ENCODE peak calls at places on chromosomes 6 and 20, in seven cellular contexts. One of them, this sample, is unnamed.

GRCh38 chr6:140071115-140071514 is 696.7 kb upstream of the CITED2 start:
- DNase-seq in SW480: no peak
- DNase-seq in EL: peak
- DNase-seq in mucosa of descending colon: no peak
- DNase-seq in GM10248: no peak
- DNase-seq in AG20443: no peak
- DNase-seq in GM23338: no peak
- DNase-seq in this sample: no peak

GRCh38 chr6:36848658-36849441 is 9.6 kb upstream of the CPNE5 start:
- DNase-seq in mucosa of descending colon: peak
- DNase-seq in GM23338: peak
- DNase-seq in AG20443: no peak
- DNase-seq in GM10248: no peak
- DNase-seq in SW480: peak
- DNase-seq in EL: no peak
- DNase-seq in this sample: no peak

GRCh38 chr6:131362070-131362469 is 211.0 kb upstream of the ARG1 start:
- DNase-seq in mucosa of descending colon: no peak
- DNase-seq in GM10248: no peak
- DNase-seq in SW480: no peak
- DNase-seq in EL: peak
- DNase-seq in AG20443: peak
- DNase-seq in GM23338: no peak
- DNase-seq in this sample: no peak

GRCh38 chr20:24828992-24829648 is 119.9 kb upstream of the CST7 start:
- DNase-seq in GM10248: no peak
- DNase-seq in GM23338: no peak
- DNase-seq in AG20443: no peak
- DNase-seq in SW480: no peak
- DNase-seq in EL: no peak
- DNase-seq in mucosa of descending colon: no peak
- DNase-seq in this sample: no peak

GRCh38 chr6:38020593-38020992 is 201.1 kb downstream of the ZFAND3 start:
- DNase-seq in GM23338: no peak
- DNase-seq in AG20443: no peak
- DNase-seq in SW480: no peak
- DNase-seq in GM10248: no peak
- DNase-seq in mucosa of descending colon: no peak
- DNase-seq in EL: no peak
- DNase-seq in this sample: no peak

GRCh38 chr20:49964964-49965780 is 17.6 kb upstream of the SNAI1 start:
- DNase-seq in SW480: peak
- DNase-seq in AG20443: peak
- DNase-seq in mucosa of descending colon: peak
- DNase-seq in EL: peak
- DNase-seq in GM10248: peak
- DNase-seq in GM23338: peak
- DNase-seq in this sample: peak

GRCh38 chr6:138215071-138215470 is 3.2 kb downstream of the PBOV1 start:
- DNase-seq in GM10248: no peak
- DNase-seq in mucosa of descending colon: peak
- DNase-seq in SW480: no peak
- DNase-seq in GM23338: no peak
- DNase-seq in EL: no peak
- DNase-seq in AG20443: no peak
- DNase-seq in this sample: no peak

GRCh38 chr6:142856857-142857608 is 87.9 kb downstream of the HIVEP2 start:
- DNase-seq in GM23338: no peak
- DNase-seq in SW480: no peak
- DNase-seq in mucosa of descending colon: no peak
- DNase-seq in AG20443: no peak
- DNase-seq in GM10248: peak
- DNase-seq in EL: no peak
- DNase-seq in this sample: no peak

GRCh38 chr20:13856356-13856755 is 71.5 kb downstream of the NDUFAF5 start:
- DNase-seq in GM10248: no peak
- DNase-seq in mucosa of descending colon: no peak
- DNase-seq in GM23338: no peak
- DNase-seq in AG20443: no peak
- DNase-seq in EL: no peak
- DNase-seq in SW480: no peak
- DNase-seq in this sample: no peak

GRCh38 chr20:21303872-21304586 is 898 bp downstream of the XRN2 start:
- DNase-seq in GM10248: no peak
- DNase-seq in EL: no peak
- DNase-seq in SW480: no peak
- DNase-seq in mucosa of descending colon: no peak
- DNase-seq in AG20443: no peak
- DNase-seq in GM23338: no peak
- DNase-seq in this sample: no peak

GRCh38 chr6:140609321-140609720 is 1234.9 kb upstream of the CITED2 start:
- DNase-seq in GM10248: no peak
- DNase-seq in GM23338: no peak
- DNase-seq in SW480: no peak
- DNase-seq in mucosa of descending colon: no peak
- DNase-seq in EL: no peak
- DNase-seq in AG20443: no peak
- DNase-seq in this sample: no peak

GRCh38 chr6:109059591-109060021 is 35.0 kb downstream of the SESN1 start:
- DNase-seq in GM10248: peak
- DNase-seq in EL: no peak
- DNase-seq in AG20443: peak
- DNase-seq in GM23338: no peak
- DNase-seq in mucosa of descending colon: no peak
- DNase-seq in SW480: no peak
- DNase-seq in this sample: no peak

GRCh38 chr20:63178889-63179751 is 36.8 kb downstream of the YTHDF1 start:
- DNase-seq in GM10248: peak
- DNase-seq in SW480: peak
- DNase-seq in EL: peak
- DNase-seq in AG20443: peak
- DNase-seq in mucosa of descending colon: peak
- DNase-seq in GM23338: peak
- DNase-seq in this sample: peak

GRCh38 chr20:13552061-13552460 is 86.7 kb downstream of the TASP1 start:
- DNase-seq in mucosa of descending colon: no peak
- DNase-seq in AG20443: no peak
- DNase-seq in GM23338: no peak
- DNase-seq in SW480: no peak
- DNase-seq in GM10248: no peak
- DNase-seq in EL: peak
- DNase-seq in this sample: no peak

GRCh38 chr20:61186771-61187170 is 65.3 kb upstream of the CDH4 start:
- DNase-seq in GM23338: no peak
- DNase-seq in SW480: no peak
- DNase-seq in mucosa of descending colon: no peak
- DNase-seq in EL: peak
- DNase-seq in GM10248: no peak
- DNase-seq in AG20443: no peak
- DNase-seq in this sample: no peak

GRCh38 chr20:33910056-33910455 is 83.7 kb upstream of the RALY start:
- DNase-seq in SW480: no peak
- DNase-seq in AG20443: no peak
- DNase-seq in EL: peak
- DNase-seq in GM23338: no peak
- DNase-seq in GM10248: no peak
- DNase-seq in mucosa of descending colon: no peak
- DNase-seq in this sample: no peak

GRCh38 chr6:149168968-149169367 is 148.5 kb upstream of the TAB2 start:
- DNase-seq in GM23338: no peak
- DNase-seq in mucosa of descending colon: no peak
- DNase-seq in EL: no peak
- DNase-seq in GM10248: no peak
- DNase-seq in AG20443: no peak
- DNase-seq in SW480: no peak
- DNase-seq in this sample: no peak

GRCh38 chr6:43395822-43396221 is 26.4 kb upstream of the ZNF318 start:
- DNase-seq in SW480: no peak
- DNase-seq in EL: no peak
- DNase-seq in AG20443: no peak
- DNase-seq in GM23338: no peak
- DNase-seq in GM10248: no peak
- DNase-seq in mucosa of descending colon: no peak
- DNase-seq in this sample: no peak

GRCh38 chr20:10576411-10576810 is 97.4 kb downstream of the JAG1 start:
- DNase-seq in GM23338: no peak
- DNase-seq in GM10248: no peak
- DNase-seq in mucosa of descending colon: no peak
- DNase-seq in SW480: no peak
- DNase-seq in AG20443: no peak
- DNase-seq in EL: no peak
- DNase-seq in this sample: no peak

GRCh38 chr20:3071610-3072529 is at the start of gene OXT:
- DNase-seq in mucosa of descending colon: peak
- DNase-seq in SW480: no peak
- DNase-seq in GM23338: peak
- DNase-seq in EL: no peak
- DNase-seq in GM10248: peak
- DNase-seq in AG20443: no peak
- DNase-seq in this sample: no peak

GRCh38 chr6:41577865-41578713 is 31.9 kb downstream of the FOXP4 start:
- DNase-seq in GM10248: no peak
- DNase-seq in AG20443: peak
- DNase-seq in mucosa of descending colon: peak
- DNase-seq in SW480: no peak
- DNase-seq in GM23338: peak
- DNase-seq in EL: peak
- DNase-seq in this sample: no peak

GRCh38 chr20:52004720-52005119 is 186.9 kb downstream of the ZFP64 start:
- DNase-seq in AG20443: peak
- DNase-seq in GM23338: no peak
- DNase-seq in GM10248: no peak
- DNase-seq in EL: no peak
- DNase-seq in mucosa of descending colon: no peak
- DNase-seq in SW480: no peak
- DNase-seq in this sample: no peak

GRCh38 chr20:41639630-41640029 is 21.5 kb upstream of the CHD6 start:
- DNase-seq in EL: no peak
- DNase-seq in mucosa of descending colon: no peak
- DNase-seq in GM23338: peak
- DNase-seq in GM10248: no peak
- DNase-seq in AG20443: no peak
- DNase-seq in SW480: no peak
- DNase-seq in this sample: no peak

GRCh38 chr6:151807513-151808330 is at the start of gene ESR1:
- DNase-seq in GM10248: no peak
- DNase-seq in mucosa of descending colon: no peak
- DNase-seq in AG20443: peak
- DNase-seq in GM23338: peak
- DNase-seq in EL: peak
- DNase-seq in SW480: no peak
- DNase-seq in this sample: no peak

GRCh38 chr20:48041078-48041780 is 255.9 kb upstream of the SULF2 start:
- DNase-seq in EL: no peak
- DNase-seq in GM23338: no peak
- DNase-seq in SW480: no peak
- DNase-seq in GM10248: no peak
- DNase-seq in mucosa of descending colon: no peak
- DNase-seq in AG20443: no peak
- DNase-seq in this sample: no peak

GRCh38 chr6:77231438-77232305 is 231.6 kb downstream of the HTR1B start:
- DNase-seq in AG20443: no peak
- DNase-seq in EL: peak
- DNase-seq in SW480: no peak
- DNase-seq in mucosa of descending colon: no peak
- DNase-seq in GM10248: no peak
- DNase-seq in GM23338: no peak
- DNase-seq in this sample: no peak

GRCh38 chr6:43254846-43255245 is 11.6 kb downstream of the TTBK1 start:
- DNase-seq in EL: no peak
- DNase-seq in mucosa of descending colon: no peak
- DNase-seq in SW480: no peak
- DNase-seq in GM23338: no peak
- DNase-seq in AG20443: no peak
- DNase-seq in GM10248: no peak
- DNase-seq in this sample: no peak

GRCh38 chr6:111087106-111087835 is at the start of gene SLC16A10:
- DNase-seq in GM23338: peak
- DNase-seq in EL: peak
- DNase-seq in SW480: peak
- DNase-seq in GM10248: peak
- DNase-seq in mucosa of descending colon: peak
- DNase-seq in AG20443: peak
- DNase-seq in this sample: peak

GRCh38 chr6:98566126-98566525 is 268.2 kb upstream of the POU3F2 start:
- DNase-seq in mucosa of descending colon: no peak
- DNase-seq in GM10248: no peak
- DNase-seq in GM23338: no peak
- DNase-seq in SW480: no peak
- DNase-seq in AG20443: no peak
- DNase-seq in EL: no peak
- DNase-seq in this sample: no peak

GRCh38 chr6:109877028-109877726 is 100.9 kb upstream of the GPR6 start:
- DNase-seq in AG20443: no peak
- DNase-seq in GM23338: no peak
- DNase-seq in SW480: no peak
- DNase-seq in EL: no peak
- DNase-seq in GM10248: no peak
- DNase-seq in mucosa of descending colon: no peak
- DNase-seq in this sample: no peak

GRCh38 chr6:163999475-164000125 is 585.1 kb downstream of the QKI start:
- DNase-seq in EL: peak
- DNase-seq in GM23338: no peak
- DNase-seq in mucosa of descending colon: no peak
- DNase-seq in SW480: no peak
- DNase-seq in GM10248: no peak
- DNase-seq in AG20443: no peak
- DNase-seq in this sample: no peak

GRCh38 chr6:105432797-105433196 is 29.9 kb upstream of the PREP start:
- DNase-seq in AG20443: peak
- DNase-seq in GM10248: no peak
- DNase-seq in GM23338: peak
- DNase-seq in SW480: peak
- DNase-seq in mucosa of descending colon: no peak
- DNase-seq in EL: peak
- DNase-seq in this sample: no peak

GRCh38 chr6:133467982-133468380 is 226.8 kb downstream of the EYA4 start:
- DNase-seq in EL: no peak
- DNase-seq in AG20443: no peak
- DNase-seq in GM23338: no peak
- DNase-seq in mucosa of descending colon: no peak
- DNase-seq in GM10248: no peak
- DNase-seq in SW480: no peak
- DNase-seq in this sample: no peak

GRCh38 chr6:150622941-150623874 is 23.5 kb downstream of the PLEKHG1 start:
- DNase-seq in GM23338: no peak
- DNase-seq in GM10248: peak
- DNase-seq in SW480: no peak
- DNase-seq in EL: no peak
- DNase-seq in mucosa of descending colon: no peak
- DNase-seq in AG20443: no peak
- DNase-seq in this sample: peak

GRCh38 chr6:85394853-85395538 is 54.9 kb upstream of the NT5E start:
- DNase-seq in GM23338: no peak
- DNase-seq in GM10248: no peak
- DNase-seq in SW480: no peak
- DNase-seq in EL: no peak
- DNase-seq in mucosa of descending colon: no peak
- DNase-seq in AG20443: no peak
- DNase-seq in this sample: no peak

GRCh38 chr6:71544028-71544427 is 255.4 kb downstream of the OGFRL1 start:
- DNase-seq in AG20443: peak
- DNase-seq in mucosa of descending colon: no peak
- DNase-seq in GM10248: no peak
- DNase-seq in GM23338: peak
- DNase-seq in SW480: no peak
- DNase-seq in EL: peak
- DNase-seq in this sample: no peak

GRCh38 chr6:24257282-24257681 is 100.6 kb downstream of the DCDC2 start:
- DNase-seq in GM23338: peak
- DNase-seq in SW480: no peak
- DNase-seq in mucosa of descending colon: no peak
- DNase-seq in EL: no peak
- DNase-seq in AG20443: no peak
- DNase-seq in GM10248: no peak
- DNase-seq in this sample: no peak

GRCh38 chr20:2619961-2620595 is 32.4 kb upstream of the NOP56 start:
- DNase-seq in GM10248: no peak
- DNase-seq in mucosa of descending colon: no peak
- DNase-seq in AG20443: no peak
- DNase-seq in SW480: peak
- DNase-seq in GM23338: no peak
- DNase-seq in EL: peak
- DNase-seq in this sample: no peak

This sample was measured in GM19239.